ENCODE peak calls at places on chromosome 10, in nine cellular contexts. H is activated CD8-positive, alpha-beta memory T cell treated with anti-CD3 and anti-CD28 coated beads for 24 hours; M is effector CD8-positive, alpha-beta T cell; J is cardiac fibroblast; E is GM10248; F is memory B cell; U is PC-9; L is activated CD4-positive, alpha-beta memory T cell treated with anti-CD3 and anti-CD28 coated beads, Interleukin-2, amount 10 ng/mL, durations not matched to agents 7 days and 5 days; P is activated CD4-positive, alpha-beta T cell treated with anti-CD3 and anti-CD28 coated beads, Interleukin-2, amount 10 ng/mL, durations not matched to agents 7 days and 5 days. W is an unnamed sample.

GRCh38 chr10:92573091-92573797 is 649 bp downstream of the IDE start:
- DNase-seq in F (peak), E (peak), L (peak), H (no peak), U (no peak), J (peak), M (peak), P (peak), W (no peak)

GRCh38 chr10:81104494-81104893 is 566.8 kb downstream of the SH2D4B start:
- DNase-seq in F (no peak), L (no peak), U (no peak), J (no peak), H (no peak), P (no peak), M (no peak), E (no peak), W (no peak)

GRCh38 chr10:33291053-33291592 is 43.3 kb downstream of the NRP1 start:
- DNase-seq in M (no peak), E (no peak), P (no peak), H (no peak), U (peak), L (no peak), J (peak), F (no peak), W (no peak)

GRCh38 chr10:17673517-17674051 is 29.6 kb downstream of the STAM start:
- DNase-seq in P (no peak), H (no peak), J (peak), U (peak), F (no peak), M (no peak), L (peak), E (no peak), W (no peak)

GRCh38 chr10:128875955-128876354 is 591.1 kb upstream of the MGMT start:
- DNase-seq in E (no peak), L (no peak), H (peak), M (no peak), F (no peak), U (no peak), P (no peak), J (peak), W (no peak)

GRCh38 chr10:48655426-48656240 is 29.0 kb upstream of the WDFY4 start:
- DNase-seq in E (no peak), J (peak), U (peak), P (no peak), M (no peak), F (peak), H (no peak), L (peak), W (peak)

GRCh38 chr10:114346176-114347031 is 57.9 kb downstream of the AFAP1L2 start:
- DNase-seq in H (no peak), U (no peak), E (no peak), L (no peak), J (no peak), M (no peak), P (no peak), F (no peak), W (no peak)

GRCh38 chr10:104441601-104442000 is 88.0 kb downstream of the CFAP58 start:
- DNase-seq in E (no peak), L (no peak), U (no peak), J (peak), M (no peak), F (no peak), P (no peak), H (no peak), W (no peak)

GRCh38 chr10:21814866-21815265 is 188.7 kb downstream of the DNAJC1 start:
- DNase-seq in U (no peak), J (no peak), L (no peak), H (no peak), M (no peak), F (no peak), P (no peak), E (no peak), W (no peak)